ENCODE peak calls at places on chromosomes 5 and 9, in four cellular contexts. One of them, this sample, is unnamed.

GRCh38 chr5:58972301-58972700 is 389.4 kb downstream of the RAB3C start:
- DNase-seq in fibroblast of pulmonary artery: peak; percentile 18
- DNase-seq in Peyer's patch: no peak
- DNase-seq in fibroblast of lung: peak; percentile 10
- DNase-seq in this sample: no peak

GRCh38 chr5:68751651-68752050 is 342.2 kb upstream of the SLC30A5 start:
- DNase-seq in fibroblast of pulmonary artery: no peak
- DNase-seq in Peyer's patch: no peak
- DNase-seq in fibroblast of lung: no peak
- DNase-seq in this sample: no peak

GRCh38 chr5:17203329-17204132 is 13.9 kb upstream of the BASP1 start:
- DNase-seq in fibroblast of pulmonary artery: peak; percentile 88
- DNase-seq in Peyer's patch: no peak
- DNase-seq in fibroblast of lung: peak; percentile 60
- DNase-seq in this sample: no peak

GRCh38 chr9:115086886-115087285 is 31.1 kb downstream of the TNC start:
- DNase-seq in fibroblast of pulmonary artery: no peak
- DNase-seq in Peyer's patch: no peak
- DNase-seq in fibroblast of lung: no peak
- DNase-seq in this sample: no peak

GRCh38 chr9:72871685-72872084 is 81.2 kb downstream of the ALDH1A1 start:
- DNase-seq in fibroblast of pulmonary artery: peak; percentile 47
- DNase-seq in Peyer's patch: no peak
- DNase-seq in fibroblast of lung: no peak
- DNase-seq in this sample: no peak

GRCh38 chr5:111535879-111536549 is 23.7 kb upstream of the STARD4 start:
- DNase-seq in fibroblast of pulmonary artery: no peak
- DNase-seq in Peyer's patch: no peak
- DNase-seq in fibroblast of lung: no peak
- DNase-seq in this sample: no peak

GRCh38 chr5:69492391-69493234 is at the start of gene OCLN:
- DNase-seq in fibroblast of pulmonary artery: no peak
- DNase-seq in Peyer's patch: peak; percentile 83
- DNase-seq in fibroblast of lung: peak; percentile 30
- DNase-seq in this sample: no peak

GRCh38 chr5:5078009-5078897 is 61.9 kb upstream of the ADAMTS16 start:
- DNase-seq in fibroblast of pulmonary artery: no peak
- DNase-seq in Peyer's patch: no peak
- DNase-seq in fibroblast of lung: no peak
- DNase-seq in this sample: no peak

GRCh38 chr9:87588339-87588738 is 90.7 kb downstream of the DAPK1 start:
- DNase-seq in fibroblast of pulmonary artery: no peak
- DNase-seq in Peyer's patch: no peak
- DNase-seq in fibroblast of lung: no peak
- DNase-seq in this sample: no peak

GRCh38 chr5:136014049-136014516 is 14.7 kb upstream of the TGFBI start:
- DNase-seq in fibroblast of pulmonary artery: no peak
- DNase-seq in Peyer's patch: no peak
- DNase-seq in fibroblast of lung: peak; percentile 85
- DNase-seq in this sample: no peak

GRCh38 chr5:6791031-6791577 is 77.9 kb downstream of the TENT4A start:
- DNase-seq in fibroblast of pulmonary artery: no peak
- DNase-seq in Peyer's patch: no peak
- DNase-seq in fibroblast of lung: no peak
- DNase-seq in this sample: no peak

GRCh38 chr9:134408939-134409737 is 82.9 kb downstream of the RXRA start:
- DNase-seq in fibroblast of pulmonary artery: no peak
- DNase-seq in Peyer's patch: no peak
- DNase-seq in fibroblast of lung: no peak
- DNase-seq in this sample: no peak

GRCh38 chr9:88011005-88011766 is 36.9 kb upstream of the CDK20 start:
- DNase-seq in fibroblast of pulmonary artery: peak; percentile 18
- DNase-seq in Peyer's patch: no peak
- DNase-seq in fibroblast of lung: peak; percentile 16
- DNase-seq in this sample: no peak

GRCh38 chr9:121354141-121354540 is 15.9 kb downstream of the STOM start:
- DNase-seq in fibroblast of pulmonary artery: peak; percentile 93
- DNase-seq in Peyer's patch: no peak
- DNase-seq in fibroblast of lung: no peak
- DNase-seq in this sample: no peak

GRCh38 chr9:72753261-72753893 is 199.5 kb downstream of the ALDH1A1 start:
- DNase-seq in fibroblast of pulmonary artery: peak; percentile 43
- DNase-seq in Peyer's patch: no peak
- DNase-seq in fibroblast of lung: peak; percentile 30
- DNase-seq in this sample: no peak

GRCh38 chr9:70589571-70590263 is 175.3 kb upstream of the KLF9 start:
- DNase-seq in fibroblast of pulmonary artery: peak; percentile 90
- DNase-seq in Peyer's patch: no peak
- DNase-seq in fibroblast of lung: peak; percentile 97
- DNase-seq in this sample: no peak

GRCh38 chr5:57887851-57888621 is 405.4 kb upstream of the ACTBL2 start:
- DNase-seq in fibroblast of pulmonary artery: peak; percentile 77
- DNase-seq in Peyer's patch: no peak
- DNase-seq in fibroblast of lung: peak; percentile 77
- DNase-seq in this sample: peak; percentile 24

GRCh38 chr5:80406980-80407734 is 707 bp upstream of the ZFYVE16 start:
- DNase-seq in fibroblast of pulmonary artery: peak; percentile 4
- DNase-seq in Peyer's patch: peak; percentile 49
- DNase-seq in fibroblast of lung: no peak
- DNase-seq in this sample: no peak

GRCh38 chr5:105218018-105218417 is 1655.4 kb upstream of the NUDT12 start:
- DNase-seq in fibroblast of pulmonary artery: no peak
- DNase-seq in Peyer's patch: no peak
- DNase-seq in fibroblast of lung: no peak
- DNase-seq in this sample: no peak

GRCh38 chr9:16119261-16119660 is 566.4 kb downstream of the CCDC171 start:
- DNase-seq in fibroblast of pulmonary artery: no peak
- DNase-seq in Peyer's patch: no peak
- DNase-seq in fibroblast of lung: peak; percentile 46
- DNase-seq in this sample: no peak

GRCh38 chr5:132225165-132226032 is 2.3 kb downstream of the P4HA2 start:
- DNase-seq in fibroblast of pulmonary artery: peak; percentile 93
- DNase-seq in Peyer's patch: peak; percentile 86
- DNase-seq in fibroblast of lung: peak; percentile 85
- DNase-seq in this sample: no peak

GRCh38 chr5:169161022-169161680 is 139.8 kb downstream of the SLIT3 start:
- DNase-seq in fibroblast of pulmonary artery: peak; percentile 93
- DNase-seq in Peyer's patch: no peak
- DNase-seq in fibroblast of lung: peak; percentile 93
- DNase-seq in this sample: peak; percentile 41

GRCh38 chr5:147472669-147473131 is 37.2 kb downstream of the DPYSL3 start:
- DNase-seq in fibroblast of pulmonary artery: peak; percentile 52
- DNase-seq in Peyer's patch: no peak
- DNase-seq in fibroblast of lung: no peak
- DNase-seq in this sample: no peak

GRCh38 chr9:137198051-137198747 is 2.3 kb downstream of the TPRN start:
- DNase-seq in fibroblast of pulmonary artery: no peak
- DNase-seq in Peyer's patch: peak; percentile 86
- DNase-seq in fibroblast of lung: no peak
- DNase-seq in this sample: no peak

GRCh38 chr5:150263801-150264621 is 25.6 kb downstream of the CAMK2A start:
- DNase-seq in fibroblast of pulmonary artery: peak; percentile 81
- DNase-seq in Peyer's patch: no peak
- DNase-seq in fibroblast of lung: peak; percentile 92
- DNase-seq in this sample: peak; percentile 65
- H3K4me3 ChIP-seq in fibroblast of pulmonary artery: no peak overlapping the region
- H3K4me3 ChIP-seq in Peyer's patch: no peak overlapping the region
- H3K4me3 ChIP-seq in fibroblast of lung: no peak overlapping the region
- H3K4me3 ChIP-seq in this sample: peak overlapping the region; percentile 33

DNA sequence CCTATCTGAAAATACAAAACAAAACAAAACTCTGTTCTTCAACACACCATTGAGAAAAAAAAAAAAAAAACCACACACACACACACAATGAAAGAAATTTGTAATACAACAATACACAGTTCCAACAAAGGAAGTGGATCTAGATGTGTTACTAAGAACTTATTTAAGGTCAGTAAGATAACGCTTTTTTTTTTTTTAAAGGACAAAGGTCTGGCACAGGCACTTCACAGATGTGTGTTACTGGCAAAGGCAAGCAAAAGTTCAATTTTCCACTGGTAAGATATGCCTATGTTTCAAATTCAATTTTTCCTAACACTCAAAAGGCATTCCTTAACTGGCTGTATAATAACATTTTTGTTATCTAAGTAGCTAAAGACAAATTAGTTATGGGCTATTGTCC is 3.6 kb downstream of the RFK start:
- DNase-seq in fibroblast of pulmonary artery: no peak
- DNase-seq in Peyer's patch: no peak
- DNase-seq in fibroblast of lung: no peak
- DNase-seq in this sample: no peak
- TF ChIP-seq CTCF in fibroblast of pulmonary artery: no peak
- TF ChIP-seq CTCF in Peyer's patch: no peak
- TF ChIP-seq CTCF in fibroblast of lung: no peak
- TF ChIP-seq CTCF in this sample: no peak

DNA sequence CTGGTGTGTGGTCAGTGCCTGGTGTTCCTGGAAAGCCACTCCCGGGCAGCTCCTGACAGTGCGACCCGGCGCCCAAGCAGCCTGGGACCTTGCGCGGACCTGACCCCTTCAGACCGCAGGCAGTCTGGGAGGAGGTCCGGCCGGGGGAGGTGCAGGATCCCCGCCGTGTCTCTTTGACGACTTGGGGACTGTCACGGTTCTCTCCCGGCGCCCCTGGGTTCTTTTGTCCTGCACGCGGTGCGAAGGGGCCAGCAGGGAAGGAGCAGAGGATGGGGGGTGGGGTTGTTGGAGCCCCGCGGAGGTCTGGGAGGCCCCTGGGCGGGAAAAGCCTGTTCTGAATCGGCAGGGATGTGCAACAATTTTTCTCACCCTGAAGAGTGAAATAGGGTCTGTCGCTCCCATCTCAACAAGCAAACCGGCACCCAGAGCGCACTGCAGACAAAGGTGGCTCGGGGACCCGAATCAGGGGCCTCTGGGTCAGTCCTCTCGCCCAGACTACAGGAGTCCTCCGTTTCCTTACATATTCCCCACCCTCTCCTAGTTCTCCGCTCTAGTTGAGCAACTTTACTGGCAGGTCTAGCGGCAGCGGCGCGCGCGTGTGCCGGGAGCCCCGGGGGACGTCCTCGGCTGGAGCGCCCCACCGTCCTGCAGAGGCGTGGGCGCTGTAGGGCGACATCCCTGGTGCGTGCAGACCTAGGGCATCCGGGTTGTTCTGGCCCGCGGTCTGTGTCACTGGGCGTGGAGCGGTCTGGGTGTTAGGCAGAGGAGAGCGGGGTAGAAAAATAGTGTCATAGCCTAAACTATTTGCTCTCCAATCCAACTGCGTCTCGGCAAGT is 1.2 kb downstream of the VCAN start:
- DNase-seq in fibroblast of pulmonary artery: no peak
- DNase-seq in Peyer's patch: peak; percentile 45
- DNase-seq in fibroblast of lung: peak; percentile 22
- DNase-seq in this sample: no peak
- H3K4me3 ChIP-seq in fibroblast of pulmonary artery: peak overlapping the region; percentile 85
- H3K4me3 ChIP-seq in Peyer's patch: peak overlapping the region; percentile 36
- H3K4me3 ChIP-seq in fibroblast of lung: peak overlapping the region; percentile 93
- H3K4me3 ChIP-seq in this sample: peak overlapping the region; percentile 92

DNA sequence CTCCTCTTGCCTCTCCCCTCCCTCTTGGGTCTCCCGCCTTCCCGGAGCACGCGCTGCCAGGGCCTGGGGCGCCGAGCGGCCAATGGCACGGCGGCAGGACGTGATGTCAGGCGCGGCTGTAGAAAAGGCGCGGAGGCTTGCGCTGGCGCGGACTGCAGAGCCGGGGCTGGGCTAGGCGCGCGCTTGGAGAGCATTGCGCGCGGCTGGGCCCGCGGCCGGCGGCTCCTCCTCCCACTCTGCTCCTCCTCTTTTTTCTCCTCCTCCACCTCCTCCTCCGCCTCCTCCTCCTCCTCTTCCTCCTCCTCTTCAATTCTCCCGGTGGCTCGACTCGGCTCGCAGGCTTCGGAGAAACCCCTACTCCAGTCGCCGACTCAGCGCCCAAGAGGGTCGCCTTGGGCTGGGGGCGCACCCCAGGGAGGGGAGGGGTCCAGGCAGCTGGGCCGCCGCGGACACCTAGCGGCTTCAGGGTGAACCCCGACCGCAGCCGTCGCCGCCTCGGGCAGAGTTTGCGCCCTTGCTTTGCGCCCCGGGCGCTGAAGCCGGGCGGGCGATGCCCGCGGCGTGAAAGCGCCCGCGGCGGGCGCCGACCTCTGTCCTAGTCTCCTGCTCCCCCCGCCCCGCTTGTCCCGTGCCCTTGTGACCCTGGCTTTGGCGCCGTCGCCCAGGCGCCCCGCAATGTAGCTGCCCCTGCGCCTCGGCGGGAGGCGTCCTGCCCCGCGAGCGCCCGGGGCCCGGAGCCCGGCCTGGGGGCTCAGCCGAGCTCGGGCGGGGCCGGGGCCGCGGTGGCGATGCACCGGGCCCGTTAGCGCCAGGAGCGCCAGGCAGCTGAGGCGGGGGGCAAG is at the start of gene LHX2:
- DNase-seq in fibroblast of pulmonary artery: peak; percentile 72
- DNase-seq in Peyer's patch: no peak
- DNase-seq in fibroblast of lung: peak; percentile 85
- DNase-seq in this sample: no peak
- TF ChIP-seq CTCF in fibroblast of pulmonary artery: no peak
- TF ChIP-seq CTCF in Peyer's patch: no peak
- TF ChIP-seq CTCF in fibroblast of lung: no peak
- TF ChIP-seq CTCF in this sample: no peak